ENCODE peak calls at places on chromosomes 7 and 10, in seven cellular contexts. D is AG04449, C is tibial artery, U is GM13977, J is epithelial cell of esophagus, Q is nephron progenitor cell, B is A673. W is an unnamed sample.

GRCh38 chr7:121334875-121335648 is 6.3 kb downstream of the WNT16 start:
- DNase-seq in D (no peak), C (no peak), U (no peak), J (no peak), Q (no peak), B (no peak), W (no peak)

GRCh38 chr7:25852249-25852994 is 299.6 kb upstream of the NFE2L3 start:
- DNase-seq in D (no peak), C (peak; percentile 76), U (no peak), J (peak; percentile 26), Q (peak; percentile 86), B (no peak), W (no peak)

GRCh38 chr10:112532053-112532658 is 85.1 kb downstream of the VTI1A start:
- DNase-seq in D (no peak), C (no peak), U (peak; percentile 54), J (no peak), Q (no peak), B (no peak), W (no peak)

GRCh38 chr7:51000956-51001355 is 218.3 kb upstream of the GRB10 start:
- DNase-seq in D (no peak), C (no peak), U (no peak), J (no peak), Q (no peak), B (no peak), W (no peak)

GRCh38 chr10:106310596-106310995 is 853.9 kb downstream of the SORCS1 start:
- DNase-seq in D (no peak), C (no peak), U (no peak), J (no peak), Q (no peak), B (peak; percentile 46), W (no peak)

GRCh38 chr7:99623091-99623693 is 6.4 kb downstream of the ZSCAN25 start:
- DNase-seq in D (no peak), C (peak; percentile 17), U (no peak), J (peak; percentile 69), Q (no peak), B (no peak), W (no peak)

GRCh38 chr7:92251181-92251580 is 5.4 kb downstream of the ANKIB1 start:
- DNase-seq in D (no peak), C (no peak), U (no peak), J (peak; percentile 53), Q (no peak), B (no peak), W (no peak)

GRCh38 chr7:20560325-20561180 is 54.9 kb upstream of the ABCB5 start:
- DNase-seq in D (no peak), C (no peak), U (no peak), J (no peak), Q (no peak), B (no peak), W (no peak)

GRCh38 chr10:112471878-112472487 is 25.0 kb downstream of the VTI1A start:
- DNase-seq in D (no peak), C (no peak), U (peak; percentile 58), J (peak; percentile 60), Q (no peak), B (peak; percentile 70), W (peak; percentile 33)

GRCh38 chr10:87816842-87817178 is 1.2 kb downstream of the ATAD1 start:
- DNase-seq in D (no peak), C (no peak), U (no peak), J (no peak), Q (no peak), B (peak; percentile 6), W (no peak)

GRCh38 chr10:119755446-119755845 is 29.6 kb downstream of the INPP5F start:
- DNase-seq in D (no peak), C (no peak), U (no peak), J (no peak), Q (no peak), B (no peak), W (no peak)

GRCh38 chr7:140084142-140084655 is 21.4 kb upstream of the PARP12 start:
- DNase-seq in D (no peak), C (no peak), U (no peak), J (no peak), Q (no peak), B (no peak), W (no peak)

GRCh38 chr10:73780966-73781365 is 882 bp upstream of the CHCHD1 start:
- DNase-seq in D (no peak), C (peak; percentile 56), U (no peak), J (peak; percentile 42), Q (no peak), B (no peak), W (no peak)

GRCh38 chr10:94005050-94005449 is 11.3 kb downstream of the PLCE1 start:
- DNase-seq in D (no peak), C (no peak), U (no peak), J (peak; percentile 65), Q (no peak), B (no peak), W (no peak)

GRCh38 chr7:139776486-139777303 is 1.1 kb downstream of the HIPK2 start:
- DNase-seq in D (peak; percentile 31), C (no peak), U (peak; percentile 60), J (no peak), Q (no peak), B (peak; percentile 56), W (no peak)

GRCh38 chr10:93911865-93912264 is 18.1 kb downstream of the SLC35G1 start:
- DNase-seq in D (no peak), C (no peak), U (no peak), J (no peak), Q (no peak), B (no peak), W (no peak)

GRCh38 chr10:77879710-77880109 is 46.8 kb downstream of the DLG5 start:
- DNase-seq in D (no peak), C (no peak), U (no peak), J (no peak), Q (no peak), B (no peak), W (no peak)

GRCh38 chr7:41792099-41792498 is 89.2 kb upstream of the INHBA start:
- DNase-seq in D (no peak), C (no peak), U (no peak), J (peak; percentile 88), Q (no peak), B (no peak), W (peak; percentile 17)

GRCh38 chr7:45915606-45916005 is 5.5 kb downstream of the IGFBP3 start:
- DNase-seq in D (no peak), C (no peak), U (no peak), J (no peak), Q (no peak), B (no peak), W (no peak)

GRCh38 chr10:6561552-6561951 is 18.5 kb downstream of the PRKCQ start:
- DNase-seq in D (no peak), C (no peak), U (no peak), J (no peak), Q (no peak), B (no peak), W (no peak)

GRCh38 chr10:96791902-96792301 is 40.2 kb upstream of the LCOR start:
- DNase-seq in D (no peak), C (no peak), U (no peak), J (no peak), Q (no peak), B (no peak), W (no peak)

GRCh38 chr10:96784253-96784652 is 47.8 kb upstream of the LCOR start:
- DNase-seq in D (no peak), C (no peak), U (no peak), J (no peak), Q (no peak), B (no peak), W (no peak)

GRCh38 chr10:96794786-96795733 is 37.0 kb upstream of the LCOR start:
- DNase-seq in D (no peak), C (no peak), U (no peak), J (no peak), Q (no peak), B (no peak), W (peak; percentile 40)

DNA sequence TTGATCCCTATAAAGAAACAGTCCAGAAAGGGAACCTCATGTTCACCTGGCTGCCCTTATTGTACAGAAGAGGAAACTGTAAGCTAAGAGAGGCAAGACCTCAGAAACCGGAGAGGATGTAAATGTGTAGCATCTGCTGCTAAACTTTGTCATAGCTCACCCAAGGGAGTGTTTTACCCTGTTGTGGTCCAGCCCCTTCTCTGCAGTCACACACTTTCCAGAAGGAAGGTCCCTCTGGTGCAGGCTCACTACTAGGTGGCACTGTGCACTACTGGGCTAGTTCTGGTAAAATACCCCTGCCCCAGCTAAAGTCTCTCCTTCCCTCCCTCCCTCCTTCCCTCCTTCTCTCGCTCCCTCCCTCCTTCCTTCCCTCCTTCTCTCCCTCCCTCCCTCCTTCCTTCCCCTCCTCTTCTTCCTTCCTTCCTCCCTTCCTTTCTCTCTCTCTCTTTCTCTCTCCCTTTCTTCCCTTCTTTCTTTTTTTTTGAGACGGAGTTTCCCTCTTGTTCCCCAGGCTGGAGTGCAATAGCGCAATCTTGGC is 42.5 kb upstream of the LCOR start:
- DNase-seq in D (no peak), C (no peak), U (peak; percentile 65), J (no peak), Q (no peak), B (no peak), W (no peak)
- TF ChIP-seq CTCF in D (peak; percentile 77), C (no peak), U (no peak), J (no peak), Q (no peak), B (no peak), W (no peak)

GRCh38 chr10:86684305-86684704 is 16.0 kb downstream of the LDB3 start:
- DNase-seq in D (no peak), C (peak; percentile 91), U (no peak), J (no peak), Q (peak; percentile 67), B (no peak), W (no peak)
- TF ChIP-seq CTCF in D (peak; percentile 79), C (peak; percentile 64), U (peak; percentile 35), J (peak; percentile 10), Q (peak; percentile 61), B (no peak), W (peak; percentile 59)

DNA sequence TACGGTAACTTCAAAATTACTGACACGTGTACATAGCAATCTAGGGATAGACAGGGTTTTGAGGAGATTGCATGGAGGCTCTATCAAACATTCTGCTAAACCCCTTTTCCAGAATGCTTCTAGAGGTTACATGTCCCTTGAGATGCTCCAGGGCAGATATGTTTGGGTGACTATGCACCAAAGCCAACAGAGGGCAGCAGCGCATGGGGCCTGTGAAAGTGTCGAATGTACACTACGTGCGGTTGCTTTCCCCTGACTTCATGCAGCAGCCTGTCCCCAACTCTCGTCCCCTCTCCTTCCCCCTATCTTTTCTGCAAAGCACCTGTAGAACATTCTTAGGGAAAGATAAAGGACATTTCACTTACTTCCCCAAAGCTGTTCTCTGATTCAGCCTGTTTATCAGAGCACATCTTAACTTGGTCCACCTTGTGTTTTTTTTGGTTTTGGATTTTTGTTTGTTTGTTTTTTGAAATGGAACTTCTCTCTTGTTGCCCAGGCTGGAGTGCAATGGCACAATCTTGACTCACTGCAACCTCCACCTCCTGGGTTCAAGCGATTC is 90.2 kb downstream of the UBE3C start:
- DNase-seq in D (no peak), C (no peak), U (no peak), J (peak; percentile 45), Q (peak; percentile 26), B (peak; percentile 49), W (no peak)
- TF ChIP-seq CTCF in D (peak; percentile 71), C (no peak), U (peak; percentile 53), J (peak; percentile 55), Q (peak; percentile 24), B (peak; percentile 61), W (peak; percentile 52)

DNA sequence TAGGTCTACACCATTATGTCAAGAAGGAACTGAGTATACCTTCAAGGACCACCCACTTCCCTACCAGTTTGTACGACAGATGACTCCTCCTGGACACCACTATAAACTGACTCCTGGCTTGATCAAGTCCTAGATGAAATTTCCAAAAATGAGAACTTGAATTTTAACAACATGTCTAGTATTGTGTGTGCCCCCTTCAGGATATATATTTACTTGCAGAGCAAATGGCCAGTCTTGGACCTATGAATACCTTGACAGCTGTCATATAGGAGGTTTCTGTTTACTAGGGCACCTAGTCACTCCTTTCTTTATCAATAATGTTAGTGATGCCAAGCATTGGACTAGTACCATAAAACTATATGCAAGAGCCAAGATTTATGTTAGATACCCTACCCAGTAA is 94.1 kb upstream of the TMEM26 start:
- DNase-seq in D (no peak), C (no peak), U (no peak), J (no peak), Q (no peak), B (no peak), W (no peak)
- TF ChIP-seq CTCF in D (no peak), C (no peak), U (no peak), J (no peak), Q (no peak), B (peak; percentile 21), W (no peak)